ENCODE peak calls at places on chromosome 4, in seven cellular contexts. One of them, this sample, is unnamed.

GRCh38 chr4:80407246-80407645 is 71.7 kb downstream of the CFAP299 start:
- DNase-seq in activated CD8-positive, alpha-beta memory T cell treated with anti-CD3 and anti-CD28 coated beads for 1 hour: no peak
- DNase-seq in ELR: peak; percentile 61
- DNase-seq in bronchial epithelial cell: no peak
- DNase-seq in neural crest cell: no peak
- DNase-seq in stimulated activated CD4-positive, alpha-beta T cell treated with anti-CD3 and anti-CD28 coated beads, Interleukin-4, amount 100 ng/mL, for 4 hours: no peak
- DNase-seq in NCI-H1092: no peak
- DNase-seq in this sample: peak; percentile 57

GRCh38 chr4:146495277-146495676 is 26.5 kb downstream of the SLC10A7 start:
- DNase-seq in bronchial epithelial cell: peak; percentile 41
- DNase-seq in stimulated activated CD4-positive, alpha-beta T cell treated with anti-CD3 and anti-CD28 coated beads, Interleukin-4, amount 100 ng/mL, for 4 hours: no peak
- DNase-seq in ELR: peak; percentile 55
- DNase-seq in neural crest cell: no peak
- DNase-seq in NCI-H1092: no peak
- DNase-seq in activated CD8-positive, alpha-beta memory T cell treated with anti-CD3 and anti-CD28 coated beads for 1 hour: no peak
- DNase-seq in this sample: no peak

GRCh38 chr4:157151711-157152110 is 68.8 kb upstream of the GRIA2 start:
- DNase-seq in ELR: no peak
- DNase-seq in NCI-H1092: no peak
- DNase-seq in stimulated activated CD4-positive, alpha-beta T cell treated with anti-CD3 and anti-CD28 coated beads, Interleukin-4, amount 100 ng/mL, for 4 hours: no peak
- DNase-seq in neural crest cell: no peak
- DNase-seq in bronchial epithelial cell: peak; percentile 31
- DNase-seq in activated CD8-positive, alpha-beta memory T cell treated with anti-CD3 and anti-CD28 coated beads for 1 hour: no peak
- DNase-seq in this sample: peak; percentile 35

GRCh38 chr4:5927116-5927515 is 34.2 kb upstream of the CRMP1 start:
- DNase-seq in bronchial epithelial cell: no peak
- DNase-seq in NCI-H1092: no peak
- DNase-seq in stimulated activated CD4-positive, alpha-beta T cell treated with anti-CD3 and anti-CD28 coated beads, Interleukin-4, amount 100 ng/mL, for 4 hours: no peak
- DNase-seq in activated CD8-positive, alpha-beta memory T cell treated with anti-CD3 and anti-CD28 coated beads for 1 hour: no peak
- DNase-seq in neural crest cell: no peak
- DNase-seq in ELR: no peak
- DNase-seq in this sample: no peak

GRCh38 chr4:41696768-41697167 is 51.8 kb downstream of the PHOX2B start:
- DNase-seq in NCI-H1092: no peak
- DNase-seq in ELR: no peak
- DNase-seq in stimulated activated CD4-positive, alpha-beta T cell treated with anti-CD3 and anti-CD28 coated beads, Interleukin-4, amount 100 ng/mL, for 4 hours: no peak
- DNase-seq in bronchial epithelial cell: no peak
- DNase-seq in activated CD8-positive, alpha-beta memory T cell treated with anti-CD3 and anti-CD28 coated beads for 1 hour: no peak
- DNase-seq in neural crest cell: no peak
- DNase-seq in this sample: no peak

GRCh38 chr4:150769235-150769634 is 187.3 kb downstream of the MAB21L2 start:
- DNase-seq in NCI-H1092: no peak
- DNase-seq in activated CD8-positive, alpha-beta memory T cell treated with anti-CD3 and anti-CD28 coated beads for 1 hour: no peak
- DNase-seq in bronchial epithelial cell: peak; percentile 78
- DNase-seq in neural crest cell: no peak
- DNase-seq in stimulated activated CD4-positive, alpha-beta T cell treated with anti-CD3 and anti-CD28 coated beads, Interleukin-4, amount 100 ng/mL, for 4 hours: no peak
- DNase-seq in ELR: peak; percentile 82
- DNase-seq in this sample: peak; percentile 13

GRCh38 chr4:187777954-187778353 is 217.6 kb upstream of the ZFP42 start:
- DNase-seq in stimulated activated CD4-positive, alpha-beta T cell treated with anti-CD3 and anti-CD28 coated beads, Interleukin-4, amount 100 ng/mL, for 4 hours: no peak
- DNase-seq in ELR: no peak
- DNase-seq in neural crest cell: no peak
- DNase-seq in NCI-H1092: no peak
- DNase-seq in bronchial epithelial cell: no peak
- DNase-seq in activated CD8-positive, alpha-beta memory T cell treated with anti-CD3 and anti-CD28 coated beads for 1 hour: no peak
- DNase-seq in this sample: no peak

GRCh38 chr4:119656342-119656741 is 27.7 kb upstream of the PDE5A start:
- DNase-seq in neural crest cell: no peak
- DNase-seq in stimulated activated CD4-positive, alpha-beta T cell treated with anti-CD3 and anti-CD28 coated beads, Interleukin-4, amount 100 ng/mL, for 4 hours: no peak
- DNase-seq in NCI-H1092: no peak
- DNase-seq in bronchial epithelial cell: no peak
- DNase-seq in activated CD8-positive, alpha-beta memory T cell treated with anti-CD3 and anti-CD28 coated beads for 1 hour: no peak
- DNase-seq in ELR: no peak
- DNase-seq in this sample: no peak

GRCh38 chr4:98689507-98690174 is 31.2 kb upstream of the TSPAN5 start:
- DNase-seq in activated CD8-positive, alpha-beta memory T cell treated with anti-CD3 and anti-CD28 coated beads for 1 hour: no peak
- DNase-seq in bronchial epithelial cell: no peak
- DNase-seq in neural crest cell: no peak
- DNase-seq in NCI-H1092: no peak
- DNase-seq in ELR: no peak
- DNase-seq in stimulated activated CD4-positive, alpha-beta T cell treated with anti-CD3 and anti-CD28 coated beads, Interleukin-4, amount 100 ng/mL, for 4 hours: no peak
- DNase-seq in this sample: no peak

GRCh38 chr4:95572304-95572991 is 23.7 kb upstream of the UNC5C start:
- DNase-seq in stimulated activated CD4-positive, alpha-beta T cell treated with anti-CD3 and anti-CD28 coated beads, Interleukin-4, amount 100 ng/mL, for 4 hours: no peak
- DNase-seq in NCI-H1092: no peak
- DNase-seq in neural crest cell: no peak
- DNase-seq in activated CD8-positive, alpha-beta memory T cell treated with anti-CD3 and anti-CD28 coated beads for 1 hour: no peak
- DNase-seq in ELR: no peak
- DNase-seq in bronchial epithelial cell: peak; percentile 84
- DNase-seq in this sample: no peak

GRCh38 chr4:139018971-139019758 is 3.6 kb downstream of the NOCT start:
- DNase-seq in stimulated activated CD4-positive, alpha-beta T cell treated with anti-CD3 and anti-CD28 coated beads, Interleukin-4, amount 100 ng/mL, for 4 hours: no peak
- DNase-seq in neural crest cell: no peak
- DNase-seq in activated CD8-positive, alpha-beta memory T cell treated with anti-CD3 and anti-CD28 coated beads for 1 hour: no peak
- DNase-seq in bronchial epithelial cell: no peak
- DNase-seq in ELR: peak; percentile 60
- DNase-seq in NCI-H1092: no peak
- DNase-seq in this sample: peak; percentile 39

GRCh38 chr4:109815151-109816081 is at the start of gene GAR1:
- DNase-seq in activated CD8-positive, alpha-beta memory T cell treated with anti-CD3 and anti-CD28 coated beads for 1 hour: peak; percentile 69
- DNase-seq in NCI-H1092: peak; percentile 86
- DNase-seq in neural crest cell: peak; percentile 69
- DNase-seq in ELR: peak; percentile 92
- DNase-seq in stimulated activated CD4-positive, alpha-beta T cell treated with anti-CD3 and anti-CD28 coated beads, Interleukin-4, amount 100 ng/mL, for 4 hours: peak; percentile 76
- DNase-seq in bronchial epithelial cell: peak; percentile 93
- DNase-seq in this sample: peak; percentile 61

GRCh38 chr4:37722000-37722638 is 35.9 kb upstream of the RELL1 start:
- DNase-seq in bronchial epithelial cell: no peak
- DNase-seq in activated CD8-positive, alpha-beta memory T cell treated with anti-CD3 and anti-CD28 coated beads for 1 hour: no peak
- DNase-seq in ELR: no peak
- DNase-seq in stimulated activated CD4-positive, alpha-beta T cell treated with anti-CD3 and anti-CD28 coated beads, Interleukin-4, amount 100 ng/mL, for 4 hours: no peak
- DNase-seq in neural crest cell: no peak
- DNase-seq in NCI-H1092: no peak
- DNase-seq in this sample: no peak

GRCh38 chr4:131296192-131296591 is 1852.9 kb upstream of the PCDH10 start:
- DNase-seq in bronchial epithelial cell: no peak
- DNase-seq in stimulated activated CD4-positive, alpha-beta T cell treated with anti-CD3 and anti-CD28 coated beads, Interleukin-4, amount 100 ng/mL, for 4 hours: no peak
- DNase-seq in activated CD8-positive, alpha-beta memory T cell treated with anti-CD3 and anti-CD28 coated beads for 1 hour: no peak
- DNase-seq in ELR: no peak
- DNase-seq in NCI-H1092: no peak
- DNase-seq in neural crest cell: no peak
- DNase-seq in this sample: no peak

GRCh38 chr4:129583868-129584267 is 487.9 kb downstream of the C4orf33 start:
- DNase-seq in stimulated activated CD4-positive, alpha-beta T cell treated with anti-CD3 and anti-CD28 coated beads, Interleukin-4, amount 100 ng/mL, for 4 hours: no peak
- DNase-seq in activated CD8-positive, alpha-beta memory T cell treated with anti-CD3 and anti-CD28 coated beads for 1 hour: no peak
- DNase-seq in NCI-H1092: no peak
- DNase-seq in ELR: peak; percentile 20
- DNase-seq in neural crest cell: no peak
- DNase-seq in bronchial epithelial cell: peak; percentile 2
- DNase-seq in this sample: no peak

GRCh38 chr4:137909910-137910309 is 332.2 kb downstream of the SLC7A11 start:
- DNase-seq in ELR: no peak
- DNase-seq in NCI-H1092: peak; percentile 32
- DNase-seq in activated CD8-positive, alpha-beta memory T cell treated with anti-CD3 and anti-CD28 coated beads for 1 hour: no peak
- DNase-seq in bronchial epithelial cell: peak; percentile 12
- DNase-seq in neural crest cell: no peak
- DNase-seq in stimulated activated CD4-positive, alpha-beta T cell treated with anti-CD3 and anti-CD28 coated beads, Interleukin-4, amount 100 ng/mL, for 4 hours: no peak
- DNase-seq in this sample: no peak

GRCh38 chr4:104815593-104816156 is 321.0 kb upstream of the CXXC4 start:
- DNase-seq in bronchial epithelial cell: peak; percentile 57
- DNase-seq in NCI-H1092: no peak
- DNase-seq in activated CD8-positive, alpha-beta memory T cell treated with anti-CD3 and anti-CD28 coated beads for 1 hour: no peak
- DNase-seq in stimulated activated CD4-positive, alpha-beta T cell treated with anti-CD3 and anti-CD28 coated beads, Interleukin-4, amount 100 ng/mL, for 4 hours: no peak
- DNase-seq in neural crest cell: no peak
- DNase-seq in ELR: no peak
- DNase-seq in this sample: no peak

GRCh38 chr4:128649575-128650205 is 159.8 kb upstream of the JADE1 start:
- DNase-seq in ELR: peak; percentile 60
- DNase-seq in activated CD8-positive, alpha-beta memory T cell treated with anti-CD3 and anti-CD28 coated beads for 1 hour: no peak
- DNase-seq in stimulated activated CD4-positive, alpha-beta T cell treated with anti-CD3 and anti-CD28 coated beads, Interleukin-4, amount 100 ng/mL, for 4 hours: no peak
- DNase-seq in neural crest cell: no peak
- DNase-seq in NCI-H1092: no peak
- DNase-seq in bronchial epithelial cell: peak; percentile 45
- DNase-seq in this sample: no peak

GRCh38 chr4:153988446-153988845 is 199.6 kb upstream of the SFRP2 start:
- DNase-seq in activated CD8-positive, alpha-beta memory T cell treated with anti-CD3 and anti-CD28 coated beads for 1 hour: no peak
- DNase-seq in stimulated activated CD4-positive, alpha-beta T cell treated with anti-CD3 and anti-CD28 coated beads, Interleukin-4, amount 100 ng/mL, for 4 hours: no peak
- DNase-seq in bronchial epithelial cell: no peak
- DNase-seq in neural crest cell: peak; percentile 20
- DNase-seq in NCI-H1092: no peak
- DNase-seq in ELR: no peak
- DNase-seq in this sample: no peak

GRCh38 chr4:10622728-10623127 is 61.8 kb downstream of the CLNK start:
- DNase-seq in activated CD8-positive, alpha-beta memory T cell treated with anti-CD3 and anti-CD28 coated beads for 1 hour: no peak
- DNase-seq in neural crest cell: no peak
- DNase-seq in ELR: peak; percentile 45
- DNase-seq in NCI-H1092: no peak
- DNase-seq in stimulated activated CD4-positive, alpha-beta T cell treated with anti-CD3 and anti-CD28 coated beads, Interleukin-4, amount 100 ng/mL, for 4 hours: no peak
- DNase-seq in bronchial epithelial cell: peak; percentile 10
- DNase-seq in this sample: no peak

GRCh38 chr4:158384407-158384806 is 137.3 kb upstream of the RXFP1 start:
- DNase-seq in bronchial epithelial cell: no peak
- DNase-seq in ELR: no peak
- DNase-seq in stimulated activated CD4-positive, alpha-beta T cell treated with anti-CD3 and anti-CD28 coated beads, Interleukin-4, amount 100 ng/mL, for 4 hours: no peak
- DNase-seq in NCI-H1092: no peak
- DNase-seq in activated CD8-positive, alpha-beta memory T cell treated with anti-CD3 and anti-CD28 coated beads for 1 hour: no peak
- DNase-seq in neural crest cell: no peak
- DNase-seq in this sample: no peak

GRCh38 chr4:113810906-113811305 is 49.4 kb upstream of the CAMK2D start:
- DNase-seq in NCI-H1092: no peak
- DNase-seq in bronchial epithelial cell: no peak
- DNase-seq in activated CD8-positive, alpha-beta memory T cell treated with anti-CD3 and anti-CD28 coated beads for 1 hour: no peak
- DNase-seq in neural crest cell: no peak
- DNase-seq in ELR: peak; percentile 29
- DNase-seq in stimulated activated CD4-positive, alpha-beta T cell treated with anti-CD3 and anti-CD28 coated beads, Interleukin-4, amount 100 ng/mL, for 4 hours: no peak
- DNase-seq in this sample: peak; percentile 48

GRCh38 chr4:54543088-54543795 is 114.5 kb upstream of the KIT start:
- DNase-seq in stimulated activated CD4-positive, alpha-beta T cell treated with anti-CD3 and anti-CD28 coated beads, Interleukin-4, amount 100 ng/mL, for 4 hours: no peak
- DNase-seq in activated CD8-positive, alpha-beta memory T cell treated with anti-CD3 and anti-CD28 coated beads for 1 hour: no peak
- DNase-seq in ELR: peak; percentile 64
- DNase-seq in bronchial epithelial cell: no peak
- DNase-seq in neural crest cell: no peak
- DNase-seq in NCI-H1092: no peak
- DNase-seq in this sample: peak; percentile 83

GRCh38 chr4:10582966-10583365 is 101.6 kb downstream of the CLNK start:
- DNase-seq in NCI-H1092: no peak
- DNase-seq in neural crest cell: no peak
- DNase-seq in activated CD8-positive, alpha-beta memory T cell treated with anti-CD3 and anti-CD28 coated beads for 1 hour: no peak
- DNase-seq in stimulated activated CD4-positive, alpha-beta T cell treated with anti-CD3 and anti-CD28 coated beads, Interleukin-4, amount 100 ng/mL, for 4 hours: no peak
- DNase-seq in bronchial epithelial cell: no peak
- DNase-seq in ELR: no peak
- DNase-seq in this sample: no peak

GRCh38 chr4:124133753-124134152 is 578.8 kb downstream of the ANKRD50 start:
- DNase-seq in ELR: no peak
- DNase-seq in stimulated activated CD4-positive, alpha-beta T cell treated with anti-CD3 and anti-CD28 coated beads, Interleukin-4, amount 100 ng/mL, for 4 hours: no peak
- DNase-seq in NCI-H1092: no peak
- DNase-seq in neural crest cell: no peak
- DNase-seq in bronchial epithelial cell: no peak
- DNase-seq in activated CD8-positive, alpha-beta memory T cell treated with anti-CD3 and anti-CD28 coated beads for 1 hour: no peak
- DNase-seq in this sample: no peak

GRCh38 chr4:115126487-115126886 is 13.1 kb upstream of the NDST4 start:
- DNase-seq in NCI-H1092: no peak
- DNase-seq in neural crest cell: no peak
- DNase-seq in stimulated activated CD4-positive, alpha-beta T cell treated with anti-CD3 and anti-CD28 coated beads, Interleukin-4, amount 100 ng/mL, for 4 hours: no peak
- DNase-seq in ELR: no peak
- DNase-seq in activated CD8-positive, alpha-beta memory T cell treated with anti-CD3 and anti-CD28 coated beads for 1 hour: no peak
- DNase-seq in bronchial epithelial cell: no peak
- DNase-seq in this sample: no peak

GRCh38 chr4:89511776-89512175 is 204.2 kb upstream of the GPRIN3 start:
- DNase-seq in stimulated activated CD4-positive, alpha-beta T cell treated with anti-CD3 and anti-CD28 coated beads, Interleukin-4, amount 100 ng/mL, for 4 hours: no peak
- DNase-seq in bronchial epithelial cell: no peak
- DNase-seq in NCI-H1092: no peak
- DNase-seq in activated CD8-positive, alpha-beta memory T cell treated with anti-CD3 and anti-CD28 coated beads for 1 hour: no peak
- DNase-seq in ELR: no peak
- DNase-seq in neural crest cell: no peak
- DNase-seq in this sample: no peak

GRCh38 chr4:12360391-12360790 is 931.7 kb upstream of the HS3ST1 start:
- DNase-seq in neural crest cell: no peak
- DNase-seq in bronchial epithelial cell: peak; percentile 85
- DNase-seq in ELR: no peak
- DNase-seq in NCI-H1092: no peak
- DNase-seq in stimulated activated CD4-positive, alpha-beta T cell treated with anti-CD3 and anti-CD28 coated beads, Interleukin-4, amount 100 ng/mL, for 4 hours: no peak
- DNase-seq in activated CD8-positive, alpha-beta memory T cell treated with anti-CD3 and anti-CD28 coated beads for 1 hour: no peak
- DNase-seq in this sample: no peak

GRCh38 chr4:99404595-99405287 is 30.4 kb downstream of the ADH7 start:
- DNase-seq in activated CD8-positive, alpha-beta memory T cell treated with anti-CD3 and anti-CD28 coated beads for 1 hour: no peak
- DNase-seq in stimulated activated CD4-positive, alpha-beta T cell treated with anti-CD3 and anti-CD28 coated beads, Interleukin-4, amount 100 ng/mL, for 4 hours: no peak
- DNase-seq in bronchial epithelial cell: peak; percentile 93
- DNase-seq in ELR: peak; percentile 90
- DNase-seq in NCI-H1092: no peak
- DNase-seq in neural crest cell: no peak
- DNase-seq in this sample: no peak

GRCh38 chr4:2337131-2337723 is 75.3 kb upstream of the MXD4 start:
- DNase-seq in ELR: no peak
- DNase-seq in NCI-H1092: no peak
- DNase-seq in neural crest cell: no peak
- DNase-seq in stimulated activated CD4-positive, alpha-beta T cell treated with anti-CD3 and anti-CD28 coated beads, Interleukin-4, amount 100 ng/mL, for 4 hours: no peak
- DNase-seq in bronchial epithelial cell: no peak
- DNase-seq in activated CD8-positive, alpha-beta memory T cell treated with anti-CD3 and anti-CD28 coated beads for 1 hour: no peak
- DNase-seq in this sample: no peak

GRCh38 chr4:113080050-113080449 is 30.6 kb downstream of the ANK2 start:
- DNase-seq in bronchial epithelial cell: peak; percentile 38
- DNase-seq in ELR: peak; percentile 25
- DNase-seq in stimulated activated CD4-positive, alpha-beta T cell treated with anti-CD3 and anti-CD28 coated beads, Interleukin-4, amount 100 ng/mL, for 4 hours: no peak
- DNase-seq in activated CD8-positive, alpha-beta memory T cell treated with anti-CD3 and anti-CD28 coated beads for 1 hour: no peak
- DNase-seq in neural crest cell: no peak
- DNase-seq in NCI-H1092: no peak
- DNase-seq in this sample: no peak

GRCh38 chr4:41879552-41879951 is 55.7 kb upstream of the TMEM33 start:
- DNase-seq in bronchial epithelial cell: no peak
- DNase-seq in neural crest cell: no peak
- DNase-seq in activated CD8-positive, alpha-beta memory T cell treated with anti-CD3 and anti-CD28 coated beads for 1 hour: no peak
- DNase-seq in ELR: no peak
- DNase-seq in NCI-H1092: no peak
- DNase-seq in stimulated activated CD4-positive, alpha-beta T cell treated with anti-CD3 and anti-CD28 coated beads, Interleukin-4, amount 100 ng/mL, for 4 hours: no peak
- DNase-seq in this sample: no peak

GRCh38 chr4:130203571-130203970 is 1107.6 kb downstream of the C4orf33 start:
- DNase-seq in neural crest cell: no peak
- DNase-seq in bronchial epithelial cell: no peak
- DNase-seq in activated CD8-positive, alpha-beta memory T cell treated with anti-CD3 and anti-CD28 coated beads for 1 hour: no peak
- DNase-seq in NCI-H1092: no peak
- DNase-seq in ELR: no peak
- DNase-seq in stimulated activated CD4-positive, alpha-beta T cell treated with anti-CD3 and anti-CD28 coated beads, Interleukin-4, amount 100 ng/mL, for 4 hours: no peak
- DNase-seq in this sample: no peak